ENCODE peak calls at places on chromosomes 12 and 14, in five cellular contexts. F, Z, D, S and Q are unnamed samples.

GRCh38 chr12:5807090-5807414 is 138.0 kb downstream of the ANO2 start:
- DNase-seq in F (no peak), Z (no peak), D (peak), S (peak), Q (no peak)

GRCh38 chr12:82688035-82688501 is 1.4 kb downstream of the TMTC2 start:
- DNase-seq in F (no peak), Z (no peak), D (peak), S (no peak), Q (no peak)

GRCh38 chr12:115572440-115572839 is 705.1 kb downstream of the MED13L start:
- DNase-seq in F (no peak), Z (no peak), D (no peak), S (peak), Q (no peak)

GRCh38 chr12:50103767-50104321 is at the start of gene GPD1:
- DNase-seq in F (no peak), Z (no peak), D (peak), S (no peak), Q (no peak)

GRCh38 chr12:80567391-80567790 is 123.4 kb downstream of the PTPRQ start:
- DNase-seq in F (no peak), Z (no peak), D (peak), S (no peak), Q (no peak)

GRCh38 chr12:85804663-85805062 is 31.5 kb downstream of the RASSF9 start:
- DNase-seq in F (no peak), Z (no peak), D (peak), S (no peak), Q (no peak)

GRCh38 chr14:96261053-96261452 is 5.0 kb downstream of the BDKRB1 start:
- DNase-seq in F (no peak), Z (no peak), D (no peak), S (no peak), Q (no peak)

GRCh38 chr14:105019861-105020814 is 745 bp downstream of the CDCA4 start:
- DNase-seq in F (peak), Z (no peak), D (no peak), S (no peak), Q (no peak)

GRCh38 chr12:508795-509194 is 49.1 kb downstream of the B4GALNT3 start:
- DNase-seq in F (no peak), Z (no peak), D (no peak), S (no peak), Q (no peak)

GRCh38 chr12:117092886-117093285 is 6.3 kb downstream of the TESC start:
- DNase-seq in F (no peak), Z (no peak), D (no peak), S (no peak), Q (no peak)

GRCh38 chr14:24177041-24177825 is 5.4 kb downstream of the REC8 start:
- DNase-seq in F (no peak), Z (no peak), D (no peak), S (no peak), Q (no peak)

GRCh38 chr12:105860556-105861207 is 278.1 kb downstream of the NUAK1 start:
- DNase-seq in F (no peak), Z (no peak), D (no peak), S (no peak), Q (no peak)

GRCh38 chr14:56117765-56118610 is at the start of gene PELI2:
- DNase-seq in F (peak), Z (peak), D (peak), S (no peak), Q (peak)

GRCh38 chr14:73712071-73712506 is 2.1 kb downstream of the PNMA1 start:
- DNase-seq in F (no peak), Z (no peak), D (peak), S (no peak), Q (no peak)

GRCh38 chr14:71733210-71733883 is 198.9 kb upstream of the RGS6 start:
- DNase-seq in F (no peak), Z (peak), D (peak), S (peak), Q (no peak)

GRCh38 chr12:108855284-108856169 is 1.9 kb downstream of the SSH1 start:
- DNase-seq in F (no peak), Z (no peak), D (peak), S (no peak), Q (no peak)

GRCh38 chr14:52089208-52089607 is 20.3 kb upstream of the NID2 start:
- DNase-seq in F (no peak), Z (peak), D (no peak), S (no peak), Q (no peak)

GRCh38 chr12:76649091-76649490 is 89.5 kb upstream of the OSBPL8 start:
- DNase-seq in F (no peak), Z (no peak), D (no peak), S (no peak), Q (no peak)

GRCh38 chr12:86530996-86531655 is 274.9 kb upstream of the MGAT4C start:
- DNase-seq in F (no peak), Z (no peak), D (no peak), S (no peak), Q (no peak)

GRCh38 chr12:106329231-106329985 is 26.9 kb downstream of the TCP11L2 start:
- DNase-seq in F (no peak), Z (no peak), D (no peak), S (no peak), Q (no peak)

GRCh38 chr12:106303202-106303820 is 778 bp downstream of the TCP11L2 start:
- DNase-seq in F (peak), Z (peak), D (peak), S (no peak), Q (peak)